ENCODE peak calls at places on chromosomes 3 and 15, in five cellular contexts. One of them, this sample, is unnamed.

GRCh38 chr3:165464736-165465135 is 268.6 kb upstream of the SLITRK3 start:
- DNase-seq in AG08396: peak; percentile 16
- DNase-seq in CD8-positive, alpha-beta T cell: no peak
- DNase-seq in fibroblast of mammary gland: peak; percentile 77
- DNase-seq in AG20443: no peak
- DNase-seq in this sample: no peak

GRCh38 chr3:71348831-71349230 is 234.7 kb downstream of the FOXP1 start:
- DNase-seq in fibroblast of mammary gland: no peak
- DNase-seq in CD8-positive, alpha-beta T cell: no peak
- DNase-seq in AG08396: no peak
- DNase-seq in AG20443: no peak
- DNase-seq in this sample: no peak

GRCh38 chr3:157151627-157152026 is 8.3 kb downstream of the CCNL1 start:
- DNase-seq in CD8-positive, alpha-beta T cell: no peak
- DNase-seq in AG20443: no peak
- DNase-seq in fibroblast of mammary gland: no peak
- DNase-seq in AG08396: no peak
- DNase-seq in this sample: no peak

GRCh38 chr3:40465456-40465855 is 8.3 kb downstream of the RPL14 start:
- DNase-seq in CD8-positive, alpha-beta T cell: no peak
- DNase-seq in fibroblast of mammary gland: no peak
- DNase-seq in AG08396: no peak
- DNase-seq in AG20443: no peak
- DNase-seq in this sample: no peak

GRCh38 chr3:118980832-118981231 is 53.8 kb downstream of the IGSF11 start:
- DNase-seq in CD8-positive, alpha-beta T cell: no peak
- DNase-seq in AG20443: no peak
- DNase-seq in AG08396: no peak
- DNase-seq in fibroblast of mammary gland: no peak
- DNase-seq in this sample: no peak

GRCh38 chr3:156492801-156493261 is 62.1 kb downstream of the SSR3 start:
- DNase-seq in fibroblast of mammary gland: peak; percentile 29
- DNase-seq in AG20443: peak; percentile 23
- DNase-seq in AG08396: no peak
- DNase-seq in CD8-positive, alpha-beta T cell: no peak
- DNase-seq in this sample: peak; percentile 32

GRCh38 chr3:172246107-172246870 is 202.0 kb downstream of the GHSR start:
- DNase-seq in AG08396: no peak
- DNase-seq in AG20443: no peak
- DNase-seq in CD8-positive, alpha-beta T cell: no peak
- DNase-seq in fibroblast of mammary gland: no peak
- DNase-seq in this sample: no peak

GRCh38 chr15:101675015-101675414 is 22.8 kb upstream of the TM2D3 start:
- DNase-seq in AG20443: peak; percentile 80
- DNase-seq in AG08396: peak; percentile 53
- DNase-seq in fibroblast of mammary gland: peak; percentile 83
- DNase-seq in CD8-positive, alpha-beta T cell: no peak
- DNase-seq in this sample: peak; percentile 84

GRCh38 chr15:28125673-28126651 is 26.8 kb upstream of the OCA2 start:
- DNase-seq in AG08396: peak; percentile 62
- DNase-seq in fibroblast of mammary gland: peak; percentile 68
- DNase-seq in AG20443: peak; percentile 57
- DNase-seq in CD8-positive, alpha-beta T cell: no peak
- DNase-seq in this sample: peak; percentile 55

GRCh38 chr15:68335251-68335650 is 57.7 kb downstream of the FEM1B start:
- DNase-seq in AG08396: no peak
- DNase-seq in fibroblast of mammary gland: no peak
- DNase-seq in AG20443: peak; percentile 43
- DNase-seq in CD8-positive, alpha-beta T cell: no peak
- DNase-seq in this sample: peak; percentile 58

GRCh38 chr3:188208751-188209433 is 54.9 kb downstream of the LPP start:
- DNase-seq in CD8-positive, alpha-beta T cell: no peak
- DNase-seq in AG20443: peak; percentile 26
- DNase-seq in AG08396: peak; percentile 17
- DNase-seq in fibroblast of mammary gland: peak; percentile 55
- DNase-seq in this sample: peak; percentile 30

GRCh38 chr15:67130673-67131601 is 65.5 kb downstream of the SMAD3 start:
- DNase-seq in CD8-positive, alpha-beta T cell: no peak
- DNase-seq in AG20443: peak; percentile 50
- DNase-seq in fibroblast of mammary gland: peak; percentile 95
- DNase-seq in AG08396: no peak
- DNase-seq in this sample: no peak

GRCh38 chr3:134485075-134485536 is 679 bp downstream of the ANAPC13 start:
- DNase-seq in CD8-positive, alpha-beta T cell: no peak
- DNase-seq in AG08396: no peak
- DNase-seq in fibroblast of mammary gland: peak; percentile 36
- DNase-seq in AG20443: peak; percentile 14
- DNase-seq in this sample: no peak

GRCh38 chr3:125123455-125123854 is 67.7 kb upstream of the HEG1 start:
- DNase-seq in CD8-positive, alpha-beta T cell: no peak
- DNase-seq in fibroblast of mammary gland: no peak
- DNase-seq in AG08396: no peak
- DNase-seq in AG20443: no peak
- DNase-seq in this sample: no peak

This sample was measured in AG08395.